ENCODE peak calls at places on chromosomes 4 and X, in five cellular contexts. P is H7; B is Karpas-422; S is stimulated activated CD8-positive, alpha-beta memory T cell treated with anti-CD3 and anti-CD28 coated beads, Interleukin-4, amount 100 ng/mL, for 24 hours; D is renal cortical epithelial cell. K is an unnamed sample.

GRCh38 chr4:182604953-182605352 is 312.2 kb downstream of the DCTD start:
- DNase-seq in S (no peak), D (peak; percentile 21), P (no peak), B (no peak), K (no peak)

GRCh38 chr4:146072381-146072780 is 103.1 kb upstream of the LSM6 start:
- DNase-seq in S (no peak), D (peak; percentile 79), B (no peak), P (no peak), K (no peak)

GRCh38 chr4:85722806-85723205 is 247.9 kb downstream of the ARHGAP24 start:
- DNase-seq in B (no peak), P (no peak), D (no peak), S (no peak), K (no peak)

GRCh38 chr4:87071401-87071800 is 136.6 kb downstream of the AFF1 start:
- DNase-seq in P (no peak), S (no peak), D (no peak), B (no peak), K (peak; percentile 64)

GRCh38 chr4:128558896-128559669 is 250.4 kb upstream of the JADE1 start:
- DNase-seq in P (no peak), B (peak; percentile 52), S (no peak), D (no peak), K (no peak)

GRCh38 chr4:152033621-152034020 is 272.8 kb upstream of the GATB start:
- DNase-seq in B (no peak), D (no peak), P (no peak), S (no peak), K (no peak)

GRCh38 chr4:75976177-75976576 is 14.6 kb downstream of the SDAD1 start:
- DNase-seq in B (no peak), P (no peak), D (no peak), S (no peak), K (no peak)

GRCh38 chrX:68650491-68650890 is 3.0 kb downstream of the STARD8 start:
- DNase-seq in B (no peak), P (no peak), S (no peak), D (peak; percentile 44), K (peak; percentile 68)

GRCh38 chr4:31100551-31100950 is 380.4 kb downstream of the PCDH7 start:
- DNase-seq in S (no peak), D (no peak), B (no peak), P (no peak), K (no peak)

GRCh38 chr4:56468097-56468422 is 643 bp downstream of the SRP72 start:
- DNase-seq in S (no peak), B (peak; percentile 75), P (peak; percentile 70), D (peak; percentile 46), K (peak; percentile 65)

GRCh38 chrX:20362268-20363002 is 95.7 kb upstream of the RPS6KA3 start:
- DNase-seq in D (peak; percentile 93), B (no peak), P (no peak), S (no peak), K (peak; percentile 90)

GRCh38 chr4:137677851-137678250 is 145.6 kb upstream of the PCDH18 start:
- DNase-seq in S (no peak), P (no peak), B (no peak), D (peak; percentile 56), K (peak; percentile 52)

GRCh38 chrX:113400193-113400704 is 559.6 kb upstream of the AMOT start:
- DNase-seq in B (no peak), P (peak; percentile 51), S (no peak), D (peak; percentile 32), K (peak; percentile 34)

GRCh38 chrX:14028473-14028872 is 1.2 kb downstream of the GEMIN8 start:
- DNase-seq in B (peak; percentile 54), D (no peak), P (no peak), S (no peak), K (no peak)

GRCh38 chrX:139559383-139560042 is 29.0 kb downstream of the F9 start:
- DNase-seq in P (peak; percentile 30), D (peak; percentile 68), S (no peak), B (peak; percentile 84), K (peak; percentile 69)